ENCODE peak calls at places on chromosomes 5 and 9, in seven cellular contexts. U is left ventricle myocardium inferior; Z is activated CD4-positive, CD25-positive, alpha-beta regulatory T cell treated with anti-CD3 and anti-CD28 coated beads, Interleukin-2, amount 50 U/mL, for 16 hours; M is IMR-90; B is body of pancreas; R is astrocyte of the hippocampus; T is DMS79 treated with DMSO at 0.1 percent for 48 hours. W is an unnamed sample.

GRCh38 chr5:80408475-80408875 is 611 bp downstream of the ZFYVE16 start:
- DNase-seq in B (peak; percentile 60), T (peak; percentile 51), U (peak; percentile 60), Z (peak; percentile 14), R (peak; percentile 84), M (peak; percentile 38), W (peak; percentile 37)

GRCh38 chr5:42759456-42759855 is 2.8 kb downstream of the CCDC152 start:
- DNase-seq in R (no peak), Z (no peak), B (no peak), U (no peak), T (no peak), M (no peak), W (no peak)

GRCh38 chr9:100499460-100499859 is 26.5 kb downstream of the TMEFF1 start:
- DNase-seq in T (no peak), R (no peak), Z (no peak), B (no peak), M (no peak), U (no peak), W (no peak)

GRCh38 chr5:103138202-103138601 is 18.1 kb downstream of the PPIP5K2 start:
- DNase-seq in Z (no peak), T (no peak), U (no peak), M (no peak), R (no peak), B (no peak), W (no peak)

GRCh38 chr9:131433302-131433854 is 39.5 kb downstream of the PRRC2B start:
- DNase-seq in B (no peak), R (peak; percentile 51), M (no peak), T (no peak), Z (no peak), U (no peak), W (no peak)

GRCh38 chr5:39207628-39208027 is 11.7 kb downstream of the FYB1 start:
- DNase-seq in Z (no peak), U (no peak), M (no peak), T (no peak), B (no peak), R (no peak), W (no peak)

GRCh38 chr9:121748727-121749546 is 97.5 kb downstream of the DAB2IP start:
- DNase-seq in U (peak; percentile 76), Z (no peak), T (no peak), B (no peak), M (no peak), R (no peak), W (no peak)

GRCh38 chr9:127767909-127768331 is 10.5 kb downstream of the SH2D3C start:
- DNase-seq in B (no peak), U (no peak), M (peak; percentile 41), T (no peak), R (peak; percentile 63), Z (no peak), W (no peak)

GRCh38 chr5:174165406-174165805 is 119.9 kb downstream of the NSG2 start:
- DNase-seq in B (no peak), Z (no peak), U (no peak), R (no peak), M (no peak), T (no peak), W (no peak)

GRCh38 chr5:124453221-124454032 is 293.0 kb downstream of the ZNF608 start:
- DNase-seq in U (no peak), Z (no peak), R (peak; percentile 65), M (peak; percentile 89), T (no peak), B (no peak), W (peak; percentile 90)

W was measured in HCEC 1CT.